ENCODE peak calls at places on chromosomes 11 and 22, in four cellular contexts. One of them, this sample, is unnamed.
A peak's percentile ranks its signal among the peaks of the same experiment; 100 is the strongest.

GRCh38 chr22:22026157-22026831 is 43.7 kb upstream of the TOP3B start:
- DNase-seq in colonic mucosa: no peak
- DNase-seq in adipocyte: no peak
- DNase-seq in lower lobe of right lung: no peak
- DNase-seq in this sample: no peak

GRCh38 chr22:31659246-31659645 is 2.8 kb downstream of the PISD start:
- DNase-seq in colonic mucosa: no peak
- DNase-seq in adipocyte: no peak
- DNase-seq in lower lobe of right lung: no peak
- DNase-seq in this sample: no peak

GRCh38 chr11:106553304-106553703 is 465.0 kb downstream of the GUCY1A2 start:
- DNase-seq in colonic mucosa: no peak
- DNase-seq in adipocyte: no peak
- DNase-seq in lower lobe of right lung: no peak
- DNase-seq in this sample: no peak

GRCh38 chr22:39748877-39749276 is 144.7 kb downstream of the ENTHD1 start:
- DNase-seq in colonic mucosa: no peak
- DNase-seq in adipocyte: peak; percentile 45
- DNase-seq in lower lobe of right lung: no peak
- DNase-seq in this sample: no peak

GRCh38 chr22:31637938-31638618 is 23.9 kb downstream of the PISD start:
- DNase-seq in colonic mucosa: no peak
- DNase-seq in adipocyte: no peak
- DNase-seq in lower lobe of right lung: peak; percentile 77
- DNase-seq in this sample: no peak

GRCh38 chr11:62627718-62628117 is 5.9 kb upstream of the B3GAT3 start:
- DNase-seq in colonic mucosa: no peak
- DNase-seq in adipocyte: no peak
- DNase-seq in lower lobe of right lung: no peak
- DNase-seq in this sample: no peak

GRCh38 chr11:8030526-8031247 is 43.5 kb downstream of the EIF3F start:
- DNase-seq in colonic mucosa: no peak
- DNase-seq in adipocyte: no peak
- DNase-seq in lower lobe of right lung: no peak
- DNase-seq in this sample: no peak

GRCh38 chr22:37273126-37273845 is 9.0 kb upstream of the CYTH4 start:
- DNase-seq in colonic mucosa: no peak
- DNase-seq in adipocyte: peak; percentile 65
- DNase-seq in lower lobe of right lung: peak; percentile 41
- DNase-seq in this sample: no peak

GRCh38 chr22:48492371-48493320 is 1335.0 kb downstream of the BRD1 start:
- DNase-seq in colonic mucosa: peak; percentile 49
- DNase-seq in adipocyte: peak; percentile 84
- DNase-seq in lower lobe of right lung: peak; percentile 69
- DNase-seq in this sample: no peak

GRCh38 chr22:30947821-30948454 is 20.6 kb downstream of the MORC2 start:
- DNase-seq in colonic mucosa: no peak
- DNase-seq in adipocyte: peak; percentile 80
- DNase-seq in lower lobe of right lung: no peak
- DNase-seq in this sample: no peak

GRCh38 chr22:49284389-49284788 is 543.3 kb downstream of the BRD1 start:
- DNase-seq in colonic mucosa: no peak
- DNase-seq in adipocyte: no peak
- DNase-seq in lower lobe of right lung: no peak
- DNase-seq in this sample: no peak

GRCh38 chr11:79291948-79292347 is 148.9 kb downstream of the TENM4 start:
- DNase-seq in colonic mucosa: no peak
- DNase-seq in adipocyte: no peak
- DNase-seq in lower lobe of right lung: no peak
- DNase-seq in this sample: no peak

GRCh38 chr11:62909107-62909894 is 11.9 kb downstream of the CHRM1 start:
- DNase-seq in colonic mucosa: peak; percentile 91
- DNase-seq in adipocyte: peak; percentile 53
- DNase-seq in lower lobe of right lung: peak; percentile 82
- DNase-seq in this sample: no peak

GRCh38 chr11:2143652-2144548 is 4.7 kb upstream of the IGF2 start:
- DNase-seq in colonic mucosa: no peak
- DNase-seq in adipocyte: peak; percentile 58
- DNase-seq in lower lobe of right lung: no peak
- DNase-seq in this sample: no peak

GRCh38 chr11:93648168-93648567 is 13.3 kb upstream of the CEP295 start:
- DNase-seq in colonic mucosa: no peak
- DNase-seq in adipocyte: peak; percentile 13
- DNase-seq in lower lobe of right lung: no peak
- DNase-seq in this sample: no peak

GRCh38 chr11:27153136-27153535 is 112.5 kb downstream of the BBOX1 start:
- DNase-seq in colonic mucosa: no peak
- DNase-seq in adipocyte: no peak
- DNase-seq in lower lobe of right lung: no peak
- DNase-seq in this sample: no peak

GRCh38 chr11:57353461-57354251 is 15.5 kb downstream of the P2RX3 start:
- DNase-seq in colonic mucosa: no peak
- DNase-seq in adipocyte: no peak
- DNase-seq in lower lobe of right lung: no peak
- DNase-seq in this sample: no peak

GRCh38 chr11:69234740-69235710 is 58.9 kb upstream of the MYEOV start:
- DNase-seq in colonic mucosa: peak; percentile 13
- DNase-seq in adipocyte: no peak
- DNase-seq in lower lobe of right lung: no peak
- DNase-seq in this sample: no peak

GRCh38 chr11:132168326-132168725 is 797.9 kb downstream of the NTM start:
- DNase-seq in colonic mucosa: no peak
- DNase-seq in adipocyte: no peak
- DNase-seq in lower lobe of right lung: no peak
- DNase-seq in this sample: no peak

GRCh38 chr11:111308140-111308539 is 9.8 kb downstream of the POU2AF3 start:
- DNase-seq in colonic mucosa: peak; percentile 92
- DNase-seq in adipocyte: no peak
- DNase-seq in lower lobe of right lung: peak; percentile 62
- DNase-seq in this sample: no peak

GRCh38 chr11:3981084-3981633 is 113.4 kb upstream of the RRM1 start:
- DNase-seq in colonic mucosa: no peak
- DNase-seq in adipocyte: no peak
- DNase-seq in lower lobe of right lung: no peak
- DNase-seq in this sample: no peak

GRCh38 chr11:11476971-11477645 is 124.1 kb upstream of the CSNK2A3 start:
- DNase-seq in colonic mucosa: no peak
- DNase-seq in adipocyte: no peak
- DNase-seq in lower lobe of right lung: no peak
- DNase-seq in this sample: no peak

GRCh38 chr22:47201186-47201995 is 438.9 kb downstream of the TBC1D22A start:
- DNase-seq in colonic mucosa: peak; percentile 12
- DNase-seq in adipocyte: no peak
- DNase-seq in lower lobe of right lung: no peak
- DNase-seq in this sample: no peak

GRCh38 chr11:110376711-110377324 is 52.9 kb upstream of the FDX1 start:
- DNase-seq in colonic mucosa: peak; percentile 71
- DNase-seq in adipocyte: peak; percentile 92
- DNase-seq in lower lobe of right lung: peak; percentile 74
- DNase-seq in this sample: no peak

GRCh38 chr11:77089004-77089545 is 13.6 kb upstream of the OMP start:
- DNase-seq in colonic mucosa: no peak
- DNase-seq in adipocyte: no peak
- DNase-seq in lower lobe of right lung: peak; percentile 24
- DNase-seq in this sample: no peak